ENCODE peak calls at places on chromosome 3, in seven cellular contexts. P is gastrocnemius medialis, E is vagina, I is psoas muscle, R is cardiac muscle cell, D is adrenal gland, J is uterus. G is an unnamed sample.

GRCh38 chr3:129026728-129027543 is 25.8 kb downstream of the EFCC1 start:
- DNase-seq in P (peak; percentile 84), I (peak; percentile 88), E (no peak), D (peak; percentile 87), R (peak; percentile 90), J (peak; percentile 84), G (peak; percentile 74)

GRCh38 chr3:125651246-125651645 is 55.9 kb upstream of the OSBPL11 start:
- DNase-seq in E (no peak), P (no peak), R (no peak), I (no peak), J (no peak), D (no peak), G (no peak)

GRCh38 chr3:184563941-184564684 is 2.5 kb downstream of the EPHB3 start:
- DNase-seq in E (no peak), I (no peak), R (no peak), P (no peak), J (no peak), D (no peak), G (no peak)

GRCh38 chr3:68089572-68089991 is 435.2 kb upstream of the SUCLG2 start:
- DNase-seq in E (no peak), P (no peak), J (no peak), I (no peak), D (no peak), R (no peak), G (no peak)

GRCh38 chr3:108036401-108036800 is 54.4 kb downstream of the CD47 start:
- DNase-seq in R (no peak), J (no peak), P (no peak), I (no peak), E (no peak), D (no peak), G (no peak)

GRCh38 chr3:182487048-182487447 is 306.3 kb upstream of the ATP11B start:
- DNase-seq in E (no peak), R (no peak), D (no peak), J (no peak), I (no peak), P (no peak), G (no peak)

GRCh38 chr3:150970665-150971327 is 1.7 kb downstream of the CLRN1 start:
- DNase-seq in R (peak; percentile 68), E (no peak), I (no peak), P (no peak), J (no peak), D (no peak), G (no peak)

GRCh38 chr3:141279074-141279945 is 47.7 kb downstream of the PXYLP1 start:
- DNase-seq in P (no peak), R (peak; percentile 39), E (no peak), J (no peak), I (no peak), D (no peak), G (no peak)

GRCh38 chr3:13800064-13800463 is 79.8 kb downstream of the WNT7A start:
- DNase-seq in J (no peak), E (no peak), D (no peak), R (no peak), I (no peak), P (no peak), G (no peak)

GRCh38 chr3:73523661-73524060 is 101.1 kb downstream of the PDZRN3 start:
- DNase-seq in D (no peak), P (no peak), R (no peak), E (no peak), J (no peak), I (no peak), G (no peak)

GRCh38 chr3:43132883-43133743 is 27.2 kb upstream of the POMGNT2 start:
- DNase-seq in P (no peak), I (no peak), R (no peak), J (peak; percentile 48), E (no peak), D (no peak), G (no peak)

GRCh38 chr3:120909602-120909878 is 1.5 kb downstream of the STXBP5L start:
- DNase-seq in I (no peak), E (no peak), P (no peak), D (no peak), J (no peak), R (no peak), G (no peak)

GRCh38 chr3:194373028-194373427 is 3.5 kb upstream of the LRRC15 start:
- DNase-seq in E (no peak), J (no peak), P (no peak), R (no peak), D (no peak), I (no peak), G (no peak)

GRCh38 chr3:133574260-133574881 is 885 bp downstream of the CDV3 start:
- DNase-seq in J (peak; percentile 59), R (peak; percentile 74), P (peak; percentile 54), E (no peak), D (peak; percentile 78), I (peak; percentile 78), G (peak; percentile 39)

GRCh38 chr3:134375542-134376384 is 1.5 kb upstream of the AMOTL2 start:
- DNase-seq in I (no peak), R (no peak), E (no peak), J (no peak), P (no peak), D (no peak), G (no peak)

GRCh38 chr3:148601766-148602685 is 95.7 kb upstream of the AGTR1 start:
- DNase-seq in R (no peak), J (no peak), I (no peak), P (no peak), D (no peak), E (no peak), G (no peak)

GRCh38 chr3:120344349-120344748 is 4.8 kb downstream of the LRRC58 start:
- DNase-seq in J (no peak), R (peak; percentile 15), E (no peak), I (no peak), P (no peak), D (no peak), G (no peak)

GRCh38 chr3:36988336-36988735 is 4.6 kb downstream of the EPM2AIP1 start:
- DNase-seq in D (no peak), E (no peak), R (no peak), P (no peak), J (no peak), I (no peak), G (no peak)

GRCh38 chr3:195240171-195240701 is 30.7 kb downstream of the XXYLT1 start:
- DNase-seq in J (peak; percentile 61), R (no peak), P (peak; percentile 69), E (peak; percentile 77), D (peak; percentile 35), I (peak; percentile 61), G (no peak)

DNA sequence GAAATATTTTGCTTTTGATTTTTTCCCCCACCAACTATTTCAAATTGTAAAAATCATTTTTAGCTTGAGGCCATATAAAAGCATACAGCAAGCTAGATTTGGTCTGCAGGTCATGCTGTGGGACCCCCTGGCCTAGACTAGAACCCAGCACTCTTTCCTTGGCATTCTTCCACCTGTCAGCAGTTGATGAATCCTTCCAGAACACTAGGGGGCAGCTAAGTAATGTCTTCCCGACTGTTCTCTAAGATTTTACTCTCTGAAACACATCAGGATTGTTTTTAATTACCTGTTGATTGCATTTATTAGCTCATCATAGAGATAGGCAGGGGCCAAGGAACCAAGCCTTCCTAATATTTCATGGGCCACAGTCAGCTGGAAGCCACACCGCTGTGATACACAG is 174.5 kb downstream of the CACNA1D start:
- DNase-seq in P (no peak), D (no peak), I (no peak), J (no peak), R (peak; percentile 16), E (no peak), G (no peak)
- TF ChIP-seq CTCF in P (peak; percentile 20), D (no peak), I (peak; percentile 17), J (no peak), R (peak; percentile 51), E (no peak), G (no peak)

GRCh38 chr3:29319262-29319661 is 38.4 kb downstream of the RBMS3 start:
- DNase-seq in I (no peak), D (no peak), E (no peak), P (no peak), R (no peak), J (no peak), G (no peak)

GRCh38 chr3:29317659-29318173 is 36.8 kb downstream of the RBMS3 start:
- DNase-seq in J (no peak), E (no peak), R (no peak), I (no peak), P (no peak), D (no peak), G (no peak)

GRCh38 chr3:29318251-29318650 is 37.4 kb downstream of the RBMS3 start:
- DNase-seq in I (no peak), E (no peak), J (no peak), R (no peak), P (no peak), D (no peak), G (no peak)

GRCh38 chr3:29322586-29322985 is 41.7 kb downstream of the RBMS3 start:
- DNase-seq in E (no peak), P (no peak), I (no peak), J (no peak), R (no peak), D (no peak), G (no peak)

DNA sequence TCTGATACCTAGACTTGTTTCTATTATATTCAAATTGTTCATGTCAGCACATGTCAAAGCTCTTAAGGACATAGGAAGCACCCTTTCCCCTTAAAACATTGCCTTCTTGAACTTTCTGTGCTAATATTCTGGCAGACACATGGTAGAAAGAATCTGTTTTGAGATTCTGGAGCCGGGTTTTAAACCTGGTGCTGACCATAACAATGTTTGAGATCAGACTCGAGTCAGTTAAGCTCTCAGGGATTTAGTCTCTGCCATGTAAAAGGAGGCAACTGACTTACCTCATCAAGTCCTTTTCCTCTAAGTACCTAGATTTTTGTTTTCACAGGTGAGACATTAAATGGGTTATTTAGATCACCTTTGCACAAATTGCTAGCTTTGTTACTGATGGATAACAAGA is 38.9 kb downstream of the RBMS3 start:
- DNase-seq in E (no peak), P (no peak), I (no peak), J (no peak), R (no peak), D (no peak), G (no peak)
- H3K36me3 ChIP-seq in E (no peaks in the 10 kb centered on the region), P (no peaks in the 10 kb centered on the region), I (no peaks in the 10 kb centered on the region), J (no peaks in the 10 kb centered on the region), R (no peaks in the 10 kb centered on the region), D (no peaks in the 10 kb centered on the region), G (no peaks in the 10 kb centered on the region)

DNA sequence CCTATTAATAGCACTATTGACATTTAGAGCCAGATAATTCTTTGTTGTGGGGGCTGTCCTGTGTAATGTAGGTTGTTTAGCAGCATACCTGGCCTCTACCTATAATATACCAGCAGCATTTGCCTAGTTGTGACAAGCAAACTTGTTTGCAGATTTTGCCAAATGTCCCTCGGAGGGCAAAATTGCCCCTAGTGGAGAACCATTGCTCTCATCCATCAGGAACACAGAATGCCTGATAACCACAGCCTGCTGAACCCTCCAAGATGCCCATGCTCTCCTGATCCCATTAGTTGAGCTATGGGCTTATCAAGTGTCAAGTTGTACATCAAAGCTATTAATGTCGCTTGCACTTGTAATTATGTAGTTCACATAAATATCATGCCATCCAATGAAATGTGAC is 15.0 kb upstream of the KBTBD8 start:
- DNase-seq in J (no peak), D (no peak), E (no peak), P (no peak), R (no peak), I (no peak), G (no peak)
- TF ChIP-seq CTCF in J (no peak), D (no peak), E (no peak), P (no peak), R (no peak), I (no peak), G (no peak)

DNA sequence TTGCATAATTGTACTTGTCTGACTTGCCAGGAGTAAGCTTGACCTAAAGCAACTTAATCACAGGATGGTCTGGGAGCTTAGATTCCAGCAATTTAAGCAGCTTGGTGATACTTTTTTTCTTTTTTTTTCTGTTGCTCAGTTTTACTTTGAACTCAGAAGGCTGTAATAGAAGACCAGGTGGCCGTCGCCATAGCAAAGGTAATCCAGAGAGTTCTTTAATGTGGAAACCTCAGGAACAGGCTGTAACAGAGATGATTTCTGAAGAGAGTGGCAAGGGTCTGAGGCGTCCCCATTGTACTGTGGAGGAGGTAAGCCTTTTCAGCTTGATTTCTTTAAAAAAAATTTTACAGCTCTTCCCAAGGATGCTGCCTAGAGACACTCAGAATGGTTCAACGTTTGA is 20.1 kb downstream of the SENP2 start:
- DNase-seq in P (no peak), D (no peak), I (no peak), R (no peak), E (no peak), J (no peak), G (no peak)
- H3K36me3 ChIP-seq in P (peaks cover 61% of the 10 kb centered on the region), D (no peaks in the 10 kb centered on the region), I (peaks cover 97% of the 10 kb centered on the region), R (peaks cover 39% of the 10 kb centered on the region), E (no peaks in the 10 kb centered on the region), J (no peaks in the 10 kb centered on the region), G (peaks cover 97% of the 10 kb centered on the region)

G was measured in tibial nerve.